ENCODE peak calls at places on chromosome 15, in six cellular contexts. A, T, J, X, L and K are unnamed samples. For H3K36me3, the result is how much of the 10 kb centered on the place peaks cover.

GRCh38 chr15:59739557-59740186 is 50.6 kb upstream of the BNIP2 start:
- DNase-seq in T (no peak), A (no peak), L (no peak), J (no peak), X (no peak), K (no peak)

GRCh38 chr15:55587321-55588069 is 650 bp downstream of the PYGO1 start:
- DNase-seq in L (no peak), T (peak), X (peak), A (no peak), J (no peak), K (no peak)

GRCh38 chr15:85767785-85768529 is 26.8 kb downstream of the KLHL25 start:
- DNase-seq in A (no peak), L (no peak), X (no peak), J (no peak), T (no peak), K (no peak)

GRCh38 chr15:101273534-101273933 is 3.8 kb downstream of the SELENOS start:
- DNase-seq in X (no peak), J (no peak), L (no peak), A (no peak), T (no peak), K (no peak)

GRCh38 chr15:55403531-55403930 is 4.6 kb downstream of the CCPG1 start:
- DNase-seq in A (peak), X (peak), J (no peak), L (no peak), T (no peak), K (no peak)

GRCh38 chr15:37102315-37103021 is 2.1 kb upstream of the MEIS2 start:
- DNase-seq in A (no peak), L (no peak), X (peak), J (no peak), T (peak), K (no peak)

GRCh38 chr15:81313686-81314085 is 10.3 kb downstream of the STARD5 start:
- DNase-seq in L (no peak), A (no peak), J (no peak), T (no peak), X (no peak), K (no peak)

GRCh38 chr15:88833196-88833595 is 30.0 kb downstream of the ACAN start:
- DNase-seq in X (no peak), J (no peak), A (no peak), L (no peak), T (no peak), K (no peak)

GRCh38 chr15:38193496-38193895 is 59.1 kb upstream of the SPRED1 start:
- DNase-seq in X (peak), J (no peak), L (no peak), A (no peak), T (no peak), K (no peak)

GRCh38 chr15:99440029-99440428 is 125.8 kb upstream of the MEF2A start:
- DNase-seq in T (no peak), J (no peak), X (no peak), A (no peak), L (no peak), K (no peak)

GRCh38 chr15:68788265-68788624 is 32.5 kb downstream of the ANP32A start:
- DNase-seq in L (no peak), J (no peak), T (no peak), X (no peak), A (no peak), K (no peak)

GRCh38 chr15:69790632-69791031 is 307.1 kb downstream of the TLE3 start:
- DNase-seq in L (no peak), T (no peak), X (no peak), J (no peak), A (no peak), K (no peak)

GRCh38 chr15:49987198-49987785 is 131.7 kb downstream of the ATP8B4 start:
- DNase-seq in X (peak), J (no peak), A (no peak), L (no peak), T (no peak), K (no peak)

GRCh38 chr15:67792250-67792942 is 32.9 kb upstream of the SKOR1 start:
- DNase-seq in A (no peak), X (peak), J (no peak), L (no peak), T (no peak), K (no peak)

GRCh38 chr15:78006567-78007205 is 70.8 kb downstream of the TBC1D2B start:
- DNase-seq in X (no peak), J (peak), A (no peak), T (no peak), L (no peak), K (no peak)

GRCh38 chr15:41832875-41833274 is 5.0 kb downstream of the JMJD7 start:
- DNase-seq in A (no peak), J (no peak), X (no peak), L (peak), T (peak), K (no peak)

GRCh38 chr15:94432279-94432678 is 200.9 kb downstream of the MCTP2 start:
- DNase-seq in L (no peak), X (no peak), A (no peak), J (no peak), T (no peak), K (no peak)

GRCh38 chr15:84387086-84387485 is 151.5 kb downstream of the GOLGA6L4 start:
- DNase-seq in T (no peak), L (no peak), J (no peak), X (no peak), A (no peak), K (no peak)

GRCh38 chr15:68599560-68600071 is 20.8 kb downstream of the CORO2B start:
- DNase-seq in X (peak), J (no peak), T (no peak), A (no peak), L (no peak), K (peak)

GRCh38 chr15:78620839-78621421 is at the start of gene CHRNA3:
- DNase-seq in T (no peak), A (no peak), J (no peak), L (no peak), X (no peak), K (no peak)

GRCh38 chr15:31236184-31237041 is 90.2 kb upstream of the KLF13 start:
- DNase-seq in X (peak), J (peak), T (no peak), A (peak), L (peak), K (peak)

GRCh38 chr15:63856711-63857458 is 23.1 kb upstream of the HERC1 start:
- DNase-seq in A (no peak), L (peak), T (peak), J (no peak), X (peak), K (peak)

GRCh38 chr15:32952062-32952461 is 234.3 kb downstream of the GREM1 start:
- DNase-seq in L (no peak), T (no peak), X (no peak), A (no peak), J (no peak), K (no peak)

GRCh38 chr15:26883466-26883865 is 16.6 kb downstream of the GABRA5 start:
- DNase-seq in T (no peak), A (no peak), X (no peak), J (no peak), L (no peak), K (no peak)

GRCh38 chr15:56763082-56763481 is 29.8 kb upstream of the ZNF280D start:
- DNase-seq in L (no peak), J (no peak), A (no peak), X (no peak), T (no peak), K (no peak)

GRCh38 chr15:99606646-99607045 is 40.9 kb downstream of the MEF2A start:
- DNase-seq in L (no peak), X (no peak), T (no peak), A (no peak), J (no peak), K (no peak)

GRCh38 chr15:47439146-47439869 is 278.0 kb upstream of the SEMA6D start:
- DNase-seq in A (no peak), T (no peak), J (no peak), L (no peak), X (no peak), K (no peak)

GRCh38 chr15:100284701-100285100 is 57.1 kb downstream of the ADAMTS17 start:
- DNase-seq in T (no peak), J (peak), A (no peak), L (no peak), X (peak), K (no peak)

GRCh38 chr15:101495334-101496197 is 6.1 kb upstream of the PCSK6 start:
- DNase-seq in A (no peak), T (no peak), X (no peak), L (no peak), J (no peak), K (no peak)

GRCh38 chr15:77312523-77312922 is 107.4 kb downstream of the PEAK1 start:
- DNase-seq in X (no peak), T (no peak), A (no peak), L (no peak), J (no peak), K (peak)

GRCh38 chr15:64892850-64893403 is 18.8 kb upstream of the ANKDD1A start:
- DNase-seq in X (no peak), J (no peak), A (no peak), T (no peak), L (no peak), K (no peak)

GRCh38 chr15:64895285-64896065 is 16.2 kb upstream of the ANKDD1A start:
- DNase-seq in J (no peak), L (no peak), X (no peak), A (no peak), T (no peak), K (no peak)

GRCh38 chr15:64896371-64897069 is 15.2 kb upstream of the ANKDD1A start:
- DNase-seq in T (no peak), J (no peak), X (no peak), L (no peak), A (no peak), K (no peak)

GRCh38 chr15:64893481-64894394 is 18.0 kb upstream of the ANKDD1A start:
- DNase-seq in A (peak), T (peak), X (peak), L (peak), J (peak), K (peak)

GRCh38 chr15:64894395-64895056 is 17.2 kb upstream of the ANKDD1A start:
- DNase-seq in A (no peak), L (no peak), J (no peak), T (peak), X (no peak), K (no peak)
- TF ChIP-seq CTCF in A (no peak), L (no peak), J (no peak), T (no peak), X (no peak), K (no peak)

GRCh38 chr15:66763186-66764066 is 61.4 kb downstream of the SMAD6 start:
- DNase-seq in T (peak), L (no peak), A (no peak), X (peak), J (peak), K (no peak)
- H3K36me3 ChIP-seq in T (under half), L (under half), A (under half), X (under half), J (under half), K (under half)

GRCh38 chr15:90400759-90401314 is 12.8 kb downstream of the IQGAP1 start:
- DNase-seq in A (peak), J (peak), L (peak), X (peak), T (peak), K (peak)
- H3K4me3 ChIP-seq in A (no peak), J (peak), L (no peak), X (no peak), T (peak), K (no peak)

GRCh38 chr15:43258781-43259180 is 7.9 kb downstream of the TGM5 start:
- DNase-seq in L (no peak), X (no peak), A (no peak), T (no peak), J (no peak), K (no peak)
- TF ChIP-seq CTCF in L (no peak), X (no peak), A (no peak), T (no peak), J (no peak), K (no peak)

DNA sequence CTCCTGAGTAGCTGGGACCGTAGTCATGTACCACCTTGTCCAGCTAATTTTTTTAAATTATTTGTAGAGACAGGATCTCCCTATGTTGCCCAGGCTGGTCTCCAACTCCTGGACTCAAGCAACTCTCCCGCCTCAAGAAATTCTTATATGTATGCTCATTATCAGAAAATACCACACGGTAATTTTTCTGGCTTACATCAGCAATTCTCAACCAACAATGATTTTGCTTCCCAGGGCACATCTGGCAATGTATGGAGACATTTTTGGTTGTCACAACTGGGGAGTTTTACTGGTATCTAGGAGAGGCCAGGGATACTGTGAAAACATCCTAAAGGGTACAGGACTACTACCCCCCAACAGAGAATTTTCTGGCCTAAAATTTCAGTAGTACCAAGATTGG is 10.8 kb downstream of the SRP14 start:
- DNase-seq in L (no peak), A (no peak), X (no peak), T (no peak), J (no peak), K (no peak)
- H3K36me3 ChIP-seq in L (under half), A (half or more), X (under half), T (under half), J (under half), K (under half)